ENCODE peak calls at places on chromosomes 6 and 20, in four cellular contexts. D, X, E and N are unnamed samples.

GRCh38 chr20:50215101-50215500 is 24.5 kb downstream of the CEBPB start:
- DNase-seq in D (no peak), X (no peak), E (no peak), N (no peak)

GRCh38 chr20:58306421-58307261 is 2.9 kb upstream of the RAB22A start:
- DNase-seq in D (peak), X (no peak), E (no peak), N (peak)

GRCh38 chr20:50652702-50653294 is 38.5 kb downstream of the RIPOR3 start:
- DNase-seq in D (no peak), X (no peak), E (no peak), N (no peak)

GRCh38 chr6:100475554-100476325 is 11.0 kb upstream of the SIM1 start:
- DNase-seq in D (no peak), X (no peak), E (no peak), N (no peak)

GRCh38 chr6:108714012-108714773 is 134.0 kb upstream of the ARMC2 start:
- DNase-seq in D (no peak), X (no peak), E (no peak), N (no peak)

GRCh38 chr6:116530436-116530835 is 15.0 kb downstream of the TRAPPC3L start:
- DNase-seq in D (peak), X (no peak), E (no peak), N (no peak)

GRCh38 chr20:57959018-57959417 is 249.2 kb upstream of the PMEPA1 start:
- DNase-seq in D (no peak), X (no peak), E (no peak), N (no peak)

GRCh38 chr6:84462697-84463096 is 235.3 kb upstream of the CEP162 start:
- DNase-seq in D (no peak), X (no peak), E (no peak), N (no peak)

GRCh38 chr6:1603708-1604346 is 5.9 kb upstream of the FOXC1 start:
- DNase-seq in D (peak), X (no peak), E (peak), N (no peak)

GRCh38 chr6:165844232-165844631 is 181.2 kb upstream of the PDE10A start:
- DNase-seq in D (no peak), X (no peak), E (no peak), N (no peak)

GRCh38 chr6:303948-304558 is 11.8 kb downstream of the DUSP22 start:
- DNase-seq in D (no peak), X (no peak), E (no peak), N (no peak)

GRCh38 chr6:16759646-16760535 is 1.4 kb downstream of the ATXN1 start:
- DNase-seq in D (peak), X (no peak), E (peak), N (peak)
- TF ChIP-seq ELF1 in D (no peak), X (no peak), E (no peak), N (no peak)

GRCh38 chr20:24781061-24781980 is 167.7 kb upstream of the CST7 start:
- DNase-seq in D (peak), X (no peak), E (peak), N (no peak)
- TF ChIP-seq ELF1 in D (no peak), X (no peak), E (no peak), N (no peak)

DNA sequence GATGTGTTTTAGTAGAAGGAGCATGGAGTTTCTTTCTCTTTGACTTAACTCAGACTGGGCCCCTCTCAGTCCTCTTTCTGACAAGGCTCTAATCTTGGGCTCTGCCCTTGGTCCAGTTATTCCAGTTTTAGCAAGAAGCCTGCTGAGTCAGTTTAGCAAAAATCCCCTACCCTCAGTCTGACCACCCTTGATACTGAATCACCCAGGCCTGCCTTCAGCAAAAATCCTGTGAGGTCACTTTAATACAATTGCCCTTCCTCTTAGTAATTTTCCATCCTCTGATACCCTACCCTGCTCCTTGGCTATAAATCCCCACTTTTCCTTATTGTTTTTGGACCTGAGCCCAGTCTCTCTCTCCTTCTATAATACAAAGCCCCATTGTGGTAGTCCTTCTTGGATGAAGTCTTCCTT is 326.7 kb upstream of the NOX3 start:
- DNase-seq in D (no peak), X (peak), E (no peak), N (no peak)
- TF ChIP-seq ELF1 in D (no peak), X (no peak), E (peak), N (no peak)

GRCh38 chr6:82651845-82652333 is 288.3 kb downstream of the TPBG start:
- DNase-seq in D (no peak), X (no peak), E (no peak), N (no peak)

GRCh38 chr6:82645536-82646230 is 282.1 kb downstream of the TPBG start:
- DNase-seq in D (no peak), X (no peak), E (no peak), N (no peak)

GRCh38 chr6:82641677-82642076 is 278.1 kb downstream of the TPBG start:
- DNase-seq in D (no peak), X (no peak), E (no peak), N (no peak)

DNA sequence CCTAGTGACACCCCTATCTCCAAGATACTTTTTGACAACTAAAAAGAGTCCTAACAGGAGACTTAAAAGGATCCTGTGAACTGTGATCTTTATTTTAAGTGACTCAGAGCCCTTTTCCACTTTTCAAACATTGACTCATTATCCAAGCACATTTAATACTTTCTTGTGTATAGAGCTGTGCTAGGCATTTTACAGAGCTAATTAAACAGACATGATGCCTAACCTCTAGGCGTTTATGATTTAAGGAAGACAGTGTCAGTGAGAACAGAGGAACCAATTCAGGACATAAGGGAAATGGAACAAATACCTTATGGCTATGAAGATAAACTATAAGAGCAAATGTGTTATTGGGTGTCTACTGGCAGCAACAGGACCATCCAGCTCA is 282.6 kb downstream of the TPBG start:
- DNase-seq in D (no peak), X (no peak), E (no peak), N (no peak)
- TF ChIP-seq ELF1 in D (no peak), X (no peak), E (no peak), N (no peak)

DNA sequence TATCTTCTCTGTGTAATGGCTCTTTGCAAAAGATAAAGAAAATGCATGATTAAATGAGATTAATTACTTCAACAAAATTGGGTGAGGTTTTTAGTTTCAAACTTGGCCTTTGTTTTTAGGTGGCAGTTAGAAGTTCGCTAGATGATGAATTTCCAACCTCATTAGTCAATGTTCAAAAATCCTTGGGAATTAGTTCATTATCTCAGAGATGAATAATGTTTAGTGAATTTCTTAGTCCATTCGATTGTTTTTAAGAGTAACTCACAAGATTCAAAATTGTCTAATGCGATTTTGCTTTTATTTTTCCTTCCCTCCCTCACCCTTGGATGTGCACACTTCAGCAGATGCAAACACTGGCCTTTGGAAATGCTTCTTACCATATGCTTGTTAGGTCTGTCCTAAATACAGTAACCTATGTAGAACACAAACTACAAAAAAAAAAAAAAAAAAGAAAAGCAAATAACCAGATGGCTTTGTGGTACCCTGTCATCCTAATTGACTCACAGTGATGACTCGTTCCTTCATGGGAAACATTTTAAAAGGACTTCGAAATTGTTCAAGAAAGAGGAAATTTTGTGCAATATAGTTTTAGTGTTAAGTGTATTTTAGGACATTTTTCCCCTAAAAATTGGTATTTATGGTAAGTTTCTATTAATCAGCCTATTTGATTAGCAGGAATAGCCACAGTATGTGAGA is 66.7 kb downstream of the FAM229B start:
- DNase-seq in D (no peak), X (no peak), E (peak), N (peak)
- TF ChIP-seq ELF1 in D (no peak), X (no peak), E (no peak), N (no peak)

DNA sequence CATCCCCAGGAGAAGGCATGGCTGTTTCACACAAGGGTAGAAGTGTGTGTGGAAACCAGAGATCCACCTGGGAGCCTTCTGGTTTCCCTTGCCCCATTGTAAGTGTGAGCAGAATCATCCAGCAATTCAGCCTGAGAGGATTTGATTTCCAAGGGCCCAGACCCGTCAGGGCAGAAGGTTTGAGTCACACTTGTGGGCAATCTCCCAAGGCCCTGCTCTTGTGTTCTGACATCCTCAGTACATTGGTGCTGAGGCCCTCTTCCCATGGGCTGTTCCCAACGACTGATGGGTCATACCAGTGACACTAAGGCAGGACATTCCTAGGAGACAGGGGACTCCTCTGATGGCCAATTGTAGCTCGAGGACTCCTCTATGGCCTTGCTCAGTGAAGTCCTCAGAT is 58.2 kb upstream of the POLR1H start:
- DNase-seq in D (no peak), X (no peak), E (no peak), N (no peak)
- TF ChIP-seq ELF1 in D (no peak), X (no peak), E (no peak), N (no peak)

GRCh38 chr6:139409026-139409425 is 34.6 kb upstream of the CITED2 start:
- DNase-seq in D (no peak), X (no peak), E (no peak), N (no peak)

GRCh38 chr6:139402935-139403386 is 28.5 kb upstream of the CITED2 start:
- DNase-seq in D (no peak), X (no peak), E (no peak), N (no peak)

GRCh38 chr6:139406577-139407343 is 32.3 kb upstream of the CITED2 start:
- DNase-seq in D (no peak), X (no peak), E (no peak), N (no peak)

DNA sequence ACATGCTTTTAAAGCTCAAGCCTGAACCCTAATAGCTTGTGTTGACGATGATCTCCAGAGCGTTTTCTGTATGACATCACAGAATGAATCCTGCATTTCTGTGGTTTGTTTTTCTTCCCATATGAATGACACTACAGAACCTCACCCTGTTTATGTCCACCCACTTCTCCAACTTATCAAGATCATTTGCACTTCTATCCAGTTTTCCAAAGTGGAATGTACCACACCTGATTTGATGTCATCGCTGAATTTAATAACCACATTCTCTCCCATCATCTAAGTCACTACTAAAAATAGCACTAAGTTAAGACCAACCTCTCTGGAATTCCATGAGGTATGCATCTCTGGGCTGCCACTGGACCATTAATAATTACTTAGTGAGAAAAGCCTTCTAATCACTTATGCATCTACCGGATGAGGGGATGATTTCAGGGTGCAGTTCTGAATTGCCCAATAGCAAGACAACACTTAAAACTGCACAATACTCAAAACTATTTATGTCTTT is 33.3 kb upstream of the CITED2 start:
- DNase-seq in D (no peak), X (no peak), E (no peak), N (no peak)
- TF ChIP-seq ELF1 in D (no peak), X (no peak), E (no peak), N (no peak)

GRCh38 chr6:39886871-39887270 is 47.4 kb downstream of the MOCS1 start:
- DNase-seq in D (no peak), X (no peak), E (no peak), N (no peak)
- TF ChIP-seq ELF1 in D (no peak), X (no peak), E (no peak), N (no peak)